ENCODE peak calls at places on chromosomes 2 and 18, in seven cellular contexts. One of them, this sample, is unnamed.

GRCh38 chr2:139992078-139992477 is 1211.9 kb upstream of the NXPH2 start:
- DNase-seq in K562: no peak
- DNase-seq in SK-N-SH: no peak
- DNase-seq in H1: peak
- DNase-seq in HCT116: peak
- DNase-seq in HepG2: peak
- DNase-seq in GM12878: no peak
- DNase-seq in this sample: no peak

GRCh38 chr2:240219208-240219890 is 78.9 kb upstream of the OTOS start:
- DNase-seq in K562: no peak
- DNase-seq in H1: no peak
- DNase-seq in GM12878: no peak
- DNase-seq in HepG2: no peak
- DNase-seq in SK-N-SH: no peak
- DNase-seq in HCT116: no peak
- DNase-seq in this sample: no peak

GRCh38 chr2:222000326-222000725 is 298.5 kb downstream of the PAX3 start:
- DNase-seq in H1: no peak
- DNase-seq in GM12878: no peak
- DNase-seq in HepG2: no peak
- DNase-seq in K562: no peak
- DNase-seq in HCT116: peak
- DNase-seq in SK-N-SH: no peak
- DNase-seq in this sample: no peak

GRCh38 chr2:194700726-194701125 is 956.3 kb upstream of the SLC39A10 start:
- DNase-seq in K562: no peak
- DNase-seq in HepG2: no peak
- DNase-seq in GM12878: no peak
- DNase-seq in SK-N-SH: no peak
- DNase-seq in H1: no peak
- DNase-seq in HCT116: no peak
- DNase-seq in this sample: no peak

GRCh38 chr18:63974991-63975390 is 5.1 kb downstream of the SERPINB8 start:
- DNase-seq in GM12878: no peak
- DNase-seq in HCT116: peak
- DNase-seq in HepG2: peak
- DNase-seq in K562: no peak
- DNase-seq in H1: no peak
- DNase-seq in SK-N-SH: no peak
- DNase-seq in this sample: no peak

GRCh38 chr18:76351961-76352581 is 143.0 kb downstream of the ZNF516 start:
- DNase-seq in H1: no peak
- DNase-seq in GM12878: no peak
- DNase-seq in K562: no peak
- DNase-seq in HCT116: no peak
- DNase-seq in SK-N-SH: peak
- DNase-seq in HepG2: peak
- DNase-seq in this sample: no peak

GRCh38 chr2:241216211-241216761 is 27.8 kb downstream of the ANO7 start:
- DNase-seq in H1: no peak
- DNase-seq in GM12878: no peak
- DNase-seq in HCT116: no peak
- DNase-seq in HepG2: no peak
- DNase-seq in K562: no peak
- DNase-seq in SK-N-SH: no peak
- DNase-seq in this sample: no peak

GRCh38 chr2:176830362-176830761 is 382.2 kb upstream of the HNRNPA3 start:
- DNase-seq in HCT116: no peak
- DNase-seq in SK-N-SH: peak
- DNase-seq in HepG2: peak
- DNase-seq in GM12878: no peak
- DNase-seq in H1: no peak
- DNase-seq in K562: no peak
- DNase-seq in this sample: no peak

GRCh38 chr2:227687189-227687588 is 20.6 kb downstream of the SCYGR5 start:
- DNase-seq in HepG2: no peak
- DNase-seq in K562: no peak
- DNase-seq in H1: no peak
- DNase-seq in GM12878: no peak
- DNase-seq in SK-N-SH: no peak
- DNase-seq in HCT116: no peak
- DNase-seq in this sample: no peak

GRCh38 chr2:152718909-152719645 is 657 bp downstream of the ARL6IP6 start:
- DNase-seq in SK-N-SH: peak
- DNase-seq in GM12878: peak
- DNase-seq in H1: peak
- DNase-seq in HepG2: peak
- DNase-seq in K562: peak
- DNase-seq in HCT116: peak
- DNase-seq in this sample: no peak

GRCh38 chr2:31138037-31138962 is at the start of gene GALNT14:
- DNase-seq in H1: peak
- DNase-seq in GM12878: no peak
- DNase-seq in SK-N-SH: peak
- DNase-seq in HepG2: no peak
- DNase-seq in HCT116: no peak
- DNase-seq in K562: no peak
- DNase-seq in this sample: no peak

GRCh38 chr2:47259829-47260228 is 104.7 kb upstream of the STPG4 start:
- DNase-seq in HCT116: no peak
- DNase-seq in GM12878: no peak
- DNase-seq in H1: no peak
- DNase-seq in HepG2: no peak
- DNase-seq in K562: no peak
- DNase-seq in SK-N-SH: no peak
- DNase-seq in this sample: no peak

GRCh38 chr2:206989306-206989705 is 50.0 kb downstream of the CPO start:
- DNase-seq in HCT116: peak
- DNase-seq in HepG2: peak
- DNase-seq in H1: peak
- DNase-seq in K562: peak
- DNase-seq in SK-N-SH: peak
- DNase-seq in GM12878: no peak
- DNase-seq in this sample: no peak

GRCh38 chr2:175889557-175890355 is 112.3 kb downstream of the LNPK start:
- DNase-seq in K562: no peak
- DNase-seq in HepG2: no peak
- DNase-seq in GM12878: no peak
- DNase-seq in H1: no peak
- DNase-seq in SK-N-SH: peak
- DNase-seq in HCT116: no peak
- DNase-seq in this sample: no peak

GRCh38 chr2:215361876-215362561 is 50.2 kb downstream of the ATIC start:
- DNase-seq in HCT116: no peak
- DNase-seq in GM12878: no peak
- DNase-seq in K562: no peak
- DNase-seq in H1: no peak
- DNase-seq in HepG2: no peak
- DNase-seq in SK-N-SH: peak
- DNase-seq in this sample: no peak

GRCh38 chr2:30940805-30941204 is 133.6 kb upstream of the CAPN13 start:
- DNase-seq in K562: no peak
- DNase-seq in SK-N-SH: no peak
- DNase-seq in HepG2: no peak
- DNase-seq in GM12878: no peak
- DNase-seq in H1: no peak
- DNase-seq in HCT116: no peak
- DNase-seq in this sample: no peak

GRCh38 chr2:75344146-75344545 is 144.8 kb upstream of the TACR1 start:
- DNase-seq in HCT116: no peak
- DNase-seq in HepG2: no peak
- DNase-seq in K562: no peak
- DNase-seq in H1: no peak
- DNase-seq in SK-N-SH: no peak
- DNase-seq in GM12878: no peak
- DNase-seq in this sample: no peak

GRCh38 chr18:6884944-6885343 is 155.4 kb downstream of the ARHGAP28 start:
- DNase-seq in H1: no peak
- DNase-seq in SK-N-SH: no peak
- DNase-seq in K562: no peak
- DNase-seq in GM12878: no peak
- DNase-seq in HCT116: no peak
- DNase-seq in HepG2: no peak
- DNase-seq in this sample: no peak

GRCh38 chr2:223882715-223883114 is 45.3 kb upstream of the AP1S3 start:
- DNase-seq in K562: no peak
- DNase-seq in SK-N-SH: no peak
- DNase-seq in HCT116: no peak
- DNase-seq in GM12878: no peak
- DNase-seq in H1: no peak
- DNase-seq in HepG2: no peak
- DNase-seq in this sample: no peak

GRCh38 chr2:21270658-21271057 is 146.9 kb downstream of the TDRD15 start:
- DNase-seq in GM12878: no peak
- DNase-seq in K562: no peak
- DNase-seq in H1: no peak
- DNase-seq in SK-N-SH: peak
- DNase-seq in HCT116: no peak
- DNase-seq in HepG2: no peak
- DNase-seq in this sample: no peak

GRCh38 chr2:231334179-231334930 is 61.2 kb upstream of the B3GNT7 start:
- DNase-seq in HCT116: no peak
- DNase-seq in GM12878: no peak
- DNase-seq in SK-N-SH: no peak
- DNase-seq in HepG2: no peak
- DNase-seq in H1: no peak
- DNase-seq in K562: no peak
- DNase-seq in this sample: no peak

GRCh38 chr18:62394001-62394763 is 69.1 kb downstream of the TNFRSF11A start:
- DNase-seq in HepG2: no peak
- DNase-seq in HCT116: no peak
- DNase-seq in GM12878: no peak
- DNase-seq in K562: no peak
- DNase-seq in SK-N-SH: no peak
- DNase-seq in H1: no peak
- DNase-seq in this sample: no peak

DNA sequence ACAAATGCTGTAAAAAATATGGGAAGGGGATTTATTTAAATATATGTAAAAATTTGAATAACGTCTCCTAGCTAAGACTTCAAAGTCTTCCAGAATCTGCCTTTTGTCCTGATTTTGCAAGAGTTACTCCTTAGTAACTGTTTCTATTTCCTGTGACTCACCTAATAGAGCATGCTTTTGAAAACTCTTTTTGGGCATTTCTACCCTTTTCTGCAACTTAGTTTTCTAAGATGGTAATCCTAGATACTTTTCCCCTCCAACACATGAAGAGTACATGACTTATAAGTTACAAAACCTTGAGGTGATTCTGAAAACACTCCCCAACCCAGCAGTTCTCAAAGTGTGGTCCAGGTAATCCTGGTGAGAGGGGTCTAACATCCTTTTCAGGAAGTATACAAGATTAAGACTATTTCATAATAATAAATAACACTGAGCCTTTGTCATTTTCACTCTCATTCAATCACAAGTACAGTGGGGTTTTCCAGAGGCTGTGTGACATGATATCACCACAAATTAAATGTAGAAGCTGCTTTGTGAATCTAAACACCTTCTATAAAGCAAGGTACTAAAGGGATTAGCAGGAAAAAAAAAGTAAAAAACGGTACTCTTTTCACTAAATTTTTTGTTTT is 31.9 kb downstream of the PPP4R3B start:
- DNase-seq in SK-N-SH: no peak
- DNase-seq in H1: no peak
- DNase-seq in HepG2: no peak
- DNase-seq in HCT116: no peak
- DNase-seq in K562: no peak
- DNase-seq in GM12878: no peak
- DNase-seq in this sample: no peak
- TF ChIP-seq SIN3A in SK-N-SH: no peak
- TF ChIP-seq SIN3A in H1: no peak
- TF ChIP-seq SIN3A in HepG2: no peak
- TF ChIP-seq SIN3A in HCT116: no peak
- TF ChIP-seq SIN3A in K562: no peak
- TF ChIP-seq SIN3A in GM12878: no peak
- TF ChIP-seq SIN3A in this sample: no peak

GRCh38 chr2:27078267-27079194 is at the start of gene EMILIN1:
- DNase-seq in HepG2: no peak
- DNase-seq in H1: no peak
- DNase-seq in HCT116: no peak
- DNase-seq in GM12878: no peak
- DNase-seq in K562: peak
- DNase-seq in SK-N-SH: peak
- DNase-seq in this sample: no peak
- TF ChIP-seq SIN3A in HepG2: no peak
- TF ChIP-seq SIN3A in H1: no peak
- TF ChIP-seq SIN3A in HCT116: no peak
- TF ChIP-seq SIN3A in GM12878: no peak
- TF ChIP-seq SIN3A in K562: no peak
- TF ChIP-seq SIN3A in SK-N-SH: peak
- TF ChIP-seq SIN3A in this sample: no peak

GRCh38 chr18:28183418-28184078 is 6.6 kb upstream of the CDH2 start:
- DNase-seq in HCT116: no peak
- DNase-seq in K562: no peak
- DNase-seq in HepG2: peak
- DNase-seq in H1: no peak
- DNase-seq in GM12878: no peak
- DNase-seq in SK-N-SH: no peak
- DNase-seq in this sample: no peak
- TF ChIP-seq SIN3A in HCT116: no peak
- TF ChIP-seq SIN3A in K562: no peak
- TF ChIP-seq SIN3A in HepG2: no peak
- TF ChIP-seq SIN3A in H1: no peak
- TF ChIP-seq SIN3A in GM12878: no peak
- TF ChIP-seq SIN3A in SK-N-SH: no peak
- TF ChIP-seq SIN3A in this sample: no peak

GRCh38 chr2:236894791-236895190 is 190.9 kb upstream of the COPS8 start:
- DNase-seq in K562: no peak
- DNase-seq in GM12878: no peak
- DNase-seq in H1: no peak
- DNase-seq in SK-N-SH: no peak
- DNase-seq in HCT116: no peak
- DNase-seq in HepG2: peak
- DNase-seq in this sample: no peak

GRCh38 chr2:236892721-236893120 is 193.0 kb upstream of the COPS8 start:
- DNase-seq in HCT116: no peak
- DNase-seq in GM12878: no peak
- DNase-seq in SK-N-SH: no peak
- DNase-seq in K562: no peak
- DNase-seq in HepG2: no peak
- DNase-seq in H1: no peak
- DNase-seq in this sample: no peak

GRCh38 chr2:236895497-236895896 is 190.2 kb upstream of the COPS8 start:
- DNase-seq in HepG2: no peak
- DNase-seq in SK-N-SH: no peak
- DNase-seq in H1: no peak
- DNase-seq in K562: no peak
- DNase-seq in HCT116: no peak
- DNase-seq in GM12878: no peak
- DNase-seq in this sample: no peak

GRCh38 chr2:236899945-236900640 is 185.6 kb upstream of the COPS8 start:
- DNase-seq in GM12878: no peak
- DNase-seq in K562: no peak
- DNase-seq in H1: no peak
- DNase-seq in HCT116: no peak
- DNase-seq in HepG2: no peak
- DNase-seq in SK-N-SH: no peak
- DNase-seq in this sample: no peak

DNA sequence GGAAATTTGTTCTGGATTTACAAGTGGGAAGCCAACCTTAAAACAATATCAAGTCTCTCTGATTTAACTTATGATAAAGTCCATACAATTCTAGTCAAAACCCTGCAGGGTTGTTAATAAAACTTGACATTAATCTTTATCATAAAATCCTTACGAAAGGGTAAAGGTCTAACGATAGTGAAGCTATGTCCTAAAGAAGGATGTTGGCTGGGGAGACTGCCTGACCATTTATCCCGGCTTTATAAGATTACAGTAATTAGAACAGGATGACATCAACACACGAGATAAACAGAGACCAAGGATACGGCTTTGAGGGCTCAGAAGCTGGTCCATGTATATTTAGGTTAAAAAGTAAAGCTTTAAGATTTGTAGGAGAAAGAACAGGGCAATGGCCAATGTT is 189.0 kb upstream of the COPS8 start:
- DNase-seq in GM12878: no peak
- DNase-seq in K562: no peak
- DNase-seq in HepG2: no peak
- DNase-seq in HCT116: no peak
- DNase-seq in H1: no peak
- DNase-seq in SK-N-SH: peak
- DNase-seq in this sample: no peak
- TF ChIP-seq SIN3A in GM12878: no peak
- TF ChIP-seq SIN3A in K562: no peak
- TF ChIP-seq SIN3A in HepG2: no peak
- TF ChIP-seq SIN3A in HCT116: no peak
- TF ChIP-seq SIN3A in H1: no peak
- TF ChIP-seq SIN3A in SK-N-SH: no peak
- TF ChIP-seq SIN3A in this sample: no peak

This sample was measured in Panc1.